ENCODE peak calls at places on chromosomes 5 and 9, in nine cellular contexts. K, E, O, Y, S, F, J, C and W are unnamed samples.

GRCh38 chr9:114006155-114006550 is 71.9 kb downstream of the AMBP start:
- DNase-seq in K (no peak), E (peak), O (no peak), Y (no peak), S (no peak), F (no peak), J (no peak), C (no peak), W (no peak)

GRCh38 chr9:98039474-98040072 is 17.0 kb upstream of the NANS start:
- DNase-seq in K (no peak), E (no peak), O (no peak), Y (no peak), S (no peak), F (no peak), J (no peak), C (no peak), W (no peak)

GRCh38 chr5:145962001-145962400 is 25.6 kb downstream of the SH3RF2 start:
- DNase-seq in K (no peak), E (no peak), O (no peak), Y (no peak), S (no peak), F (no peak), J (no peak), C (no peak), W (no peak)

GRCh38 chr5:42982107-42982622 is 58.0 kb downstream of the ANXA2R start:
- DNase-seq in K (no peak), E (no peak), O (no peak), Y (no peak), S (peak), F (no peak), J (no peak), C (no peak), W (peak)

GRCh38 chr9:132996526-132996925 is 18.0 kb downstream of the GFI1B start:
- DNase-seq in K (no peak), E (no peak), O (peak), Y (no peak), S (no peak), F (no peak), J (no peak), C (no peak), W (no peak)

GRCh38 chr5:36240779-36241635 is 718 bp downstream of the NADK2 start:
- DNase-seq in K (peak), E (peak), O (peak), Y (no peak), S (peak), F (peak), J (no peak), C (peak), W (peak)

GRCh38 chr5:4698596-4698995 is 441.5 kb upstream of the ADAMTS16 start:
- DNase-seq in K (no peak), E (no peak), O (no peak), Y (no peak), S (no peak), F (no peak), J (no peak), C (no peak), W (no peak)

GRCh38 chr5:80697100-80697499 is 42.3 kb upstream of the DHFR start:
- DNase-seq in K (no peak), E (no peak), O (no peak), Y (no peak), S (no peak), F (no peak), J (no peak), C (no peak), W (no peak)

GRCh38 chr5:93886098-93886806 is 144.9 kb upstream of the POU5F2 start:
- DNase-seq in K (no peak), E (no peak), O (no peak), Y (no peak), S (no peak), F (no peak), J (no peak), C (no peak), W (no peak)

GRCh38 chr5:139138109-139138508 is 60.1 kb downstream of the SIL1 start:
- DNase-seq in K (no peak), E (no peak), O (no peak), Y (no peak), S (no peak), F (peak), J (no peak), C (no peak), W (no peak)

GRCh38 chr5:56328753-56329560 is 95.8 kb upstream of the ANKRD55 start:
- DNase-seq in K (no peak), E (no peak), O (no peak), Y (no peak), S (peak), F (no peak), J (no peak), C (peak), W (no peak)

GRCh38 chr9:93156475-93157008 is 22.5 kb upstream of the NINJ1 start:
- DNase-seq in K (no peak), E (no peak), O (no peak), Y (no peak), S (no peak), F (no peak), J (no peak), C (peak), W (no peak)

GRCh38 chr9:7009065-7009464 is 251.3 kb downstream of the KDM4C start:
- DNase-seq in K (no peak), E (no peak), O (no peak), Y (no peak), S (no peak), F (no peak), J (no peak), C (no peak), W (no peak)